ENCODE peak calls at places on chromosomes 7 and 10, in five cellular contexts. R is progenitor cell of endocrine pancreas; M is left ventricle myocardium inferior; H is stimulated activated CD8-positive, alpha-beta memory T cell treated with anti-CD3 and anti-CD28 coated beads, Interleukin-7, amount 100 ng/mL, for 24 hours; A is mesothelial cell of epicardium. L is an unnamed sample.

GRCh38 chr7:98051118-98051744 is 55.4 kb upstream of the LMTK2 start:
- DNase-seq in M (no peak), A (no peak), R (peak; percentile 29), H (peak; percentile 20), L (peak; percentile 71)

GRCh38 chr7:89023902-89024301 is 228.4 kb upstream of the TEX47 start:
- DNase-seq in A (no peak), M (no peak), R (no peak), H (no peak), L (no peak)

GRCh38 chr10:3484306-3485187 is 300.5 kb downstream of the KLF6 start:
- DNase-seq in A (no peak), H (no peak), R (no peak), M (no peak), L (no peak)

GRCh38 chr10:96227206-96227605 is 44.2 kb downstream of the BLNK start:
- DNase-seq in H (no peak), A (no peak), M (no peak), R (no peak), L (no peak)

GRCh38 chr10:119896061-119896655 is 3.6 kb downstream of the SEC23IP start:
- DNase-seq in A (no peak), M (no peak), R (no peak), H (no peak), L (no peak)

GRCh38 chr7:150745086-150745485 is 7.9 kb downstream of the GIMAP5 start:
- DNase-seq in A (no peak), R (no peak), H (no peak), M (no peak), L (no peak)

GRCh38 chr7:127809285-127809702 is 157.3 kb downstream of the SND1 start:
- DNase-seq in M (no peak), R (no peak), A (no peak), H (no peak), L (no peak)

GRCh38 chr7:109092268-109092667 is 522.6 kb downstream of the DNAJB9 start:
- DNase-seq in A (no peak), M (no peak), H (no peak), R (no peak), L (no peak)

GRCh38 chr7:2792240-2792639 is 51.9 kb downstream of the GNA12 start:
- DNase-seq in H (no peak), A (no peak), R (no peak), M (no peak), L (no peak)

GRCh38 chr7:94578615-94579014 is 69.0 kb downstream of the CASD1 start:
- DNase-seq in H (no peak), R (no peak), A (no peak), M (no peak), L (no peak)

GRCh38 chr7:128903621-128904361 is 6.7 kb downstream of the KCP start:
- DNase-seq in R (no peak), H (no peak), M (no peak), A (no peak), L (no peak)

GRCh38 chr7:27608776-27609495 is 53.7 kb downstream of the HIBADH start:
- DNase-seq in A (no peak), H (no peak), R (no peak), M (no peak), L (no peak)

GRCh38 chr10:72027498-72027897 is 60.9 kb downstream of the SPOCK2 start:
- DNase-seq in R (no peak), M (no peak), H (no peak), A (no peak), L (no peak)

GRCh38 chr7:5421626-5422323 is 1.9 kb downstream of the TNRC18 start:
- DNase-seq in R (peak; percentile 19), H (no peak), A (no peak), M (peak; percentile 44), L (no peak)

GRCh38 chr7:4765776-4766490 is 9.5 kb upstream of the AP5Z1 start:
- DNase-seq in R (no peak), A (no peak), M (no peak), H (no peak), L (peak; percentile 74)

GRCh38 chr10:80078448-80079311 is at the start of gene TMEM254:
- DNase-seq in H (peak; percentile 86), A (peak; percentile 80), M (peak; percentile 95), R (peak; percentile 74), L (peak; percentile 64)

GRCh38 chr7:125136755-125137547 is 207.3 kb upstream of the POT1 start:
- DNase-seq in A (no peak), M (no peak), H (no peak), R (no peak), L (no peak)

GRCh38 chr10:20888620-20889337 is 8.3 kb downstream of the NEBL start:
- DNase-seq in R (no peak), A (no peak), M (no peak), H (no peak), L (no peak)

GRCh38 chr10:118865998-118866778 is 111.4 kb upstream of the CACUL1 start:
- DNase-seq in A (no peak), M (no peak), H (no peak), R (no peak), L (no peak)

GRCh38 chr10:30383366-30383765 is 34.3 kb upstream of the MTPAP start:
- DNase-seq in H (no peak), R (no peak), M (no peak), A (no peak), L (no peak)

GRCh38 chr7:34748244-34749039 is 90.4 kb downstream of the NPSR1 start:
- DNase-seq in M (peak; percentile 81), H (no peak), R (no peak), A (peak; percentile 33), L (no peak)

GRCh38 chr7:5610500-5611186 is 170.8 kb downstream of the RNF216 start:
- DNase-seq in H (no peak), R (no peak), A (no peak), M (no peak), L (no peak)

GRCh38 chr7:151012921-151013347 is 11.4 kb downstream of the ATG9B start:
- DNase-seq in M (no peak), R (no peak), H (no peak), A (no peak), L (peak; percentile 73)

GRCh38 chr7:131173148-131173890 is 154.4 kb upstream of the MKLN1 start:
- DNase-seq in M (no peak), H (no peak), R (no peak), A (no peak), L (no peak)

GRCh38 chr7:300048-300447 is 10.1 kb downstream of the FOXL3 start:
- DNase-seq in H (no peak), R (no peak), M (no peak), A (no peak), L (no peak)

GRCh38 chr7:87148332-87148955 is 3.8 kb upstream of the DMTF1 start:
- DNase-seq in A (no peak), H (no peak), M (no peak), R (no peak), L (no peak)

GRCh38 chr7:151448261-151449252 is 8.6 kb upstream of the CRYGN start:
- DNase-seq in H (peak; percentile 61), R (peak; percentile 63), A (peak; percentile 56), M (peak; percentile 65), L (peak; percentile 90)

GRCh38 chr10:126247454-126247975 is 140.8 kb downstream of the ADAM12 start:
- DNase-seq in M (peak; percentile 63), A (no peak), H (no peak), R (no peak), L (no peak)

GRCh38 chr10:63720072-63720537 is 198.9 kb downstream of the REEP3 start:
- DNase-seq in A (no peak), R (no peak), H (peak; percentile 12), M (no peak), L (no peak)

GRCh38 chr7:30134011-30134410 is 775 bp upstream of the MTURN start:
- DNase-seq in R (no peak), M (no peak), A (no peak), H (no peak), L (no peak)